ENCODE peak calls at places on chromosomes 2 and 18, in five cellular contexts. J, X, U, B and R are unnamed samples.

GRCh38 chr2:198304859-198305258 is 500.5 kb downstream of the PLCL1 start:
- DNase-seq in B (no peak), J (no peak), X (no peak), U (no peak), R (no peak)

GRCh38 chr2:119681196-119681867 is 2.3 kb downstream of the TMEM177 start:
- DNase-seq in U (no peak), X (no peak), J (no peak), B (no peak), R (no peak)

GRCh38 chr2:212005077-212005671 is 533.4 kb downstream of the ERBB4 start:
- DNase-seq in X (no peak), J (peak), B (peak), U (no peak), R (no peak)

GRCh38 chr18:43887491-43887890 is 610.2 kb upstream of the SYT4 start:
- DNase-seq in U (no peak), B (no peak), X (no peak), J (no peak), R (no peak)

GRCh38 chr18:3164381-3164780 is 55.4 kb downstream of the MYOM1 start:
- DNase-seq in J (no peak), U (no peak), B (no peak), X (no peak), R (no peak)

GRCh38 chr18:79545255-79545654 is 134.3 kb upstream of the CTDP1 start:
- DNase-seq in X (no peak), U (no peak), B (no peak), J (no peak), R (no peak)

GRCh38 chr2:240947176-240947575 is 41.0 kb downstream of the CROCC2 start:
- DNase-seq in B (no peak), J (no peak), X (no peak), U (no peak), R (no peak)

GRCh38 chr2:241808051-241808450 is 942 bp upstream of the NEU4 start:
- DNase-seq in U (no peak), X (no peak), B (no peak), J (no peak), R (no peak)

GRCh38 chr2:7190587-7191320 is 273.5 kb downstream of the RNF144A start:
- DNase-seq in B (peak), X (no peak), U (no peak), J (no peak), R (peak)

GRCh38 chr2:23587330-23587729 is 202.4 kb downstream of the KLHL29 start:
- DNase-seq in U (no peak), X (no peak), B (no peak), J (no peak), R (no peak)

GRCh38 chr2:176088048-176088936 is 4.2 kb upstream of the HOXD13 start:
- DNase-seq in J (peak), X (no peak), B (peak), U (peak), R (no peak)

GRCh38 chr2:46914578-46915230 is 902 bp downstream of the MCFD2 start:
- DNase-seq in B (no peak), X (no peak), J (no peak), U (no peak), R (no peak)